ENCODE peak calls at places on chromosomes 6 and 20, in eight cellular contexts. R, M, Q, N, G, K, W and L are unnamed samples.

GRCh38 chr6:45428734-45429133 is 51.0 kb upstream of the SUPT3H start:
- DNase-seq in R (no peak), M (no peak), Q (no peak), N (no peak), G (no peak), K (no peak), W (no peak), L (no peak)

GRCh38 chr6:52993461-52993860 is 1.6 kb downstream of the GSTA4 start:
- DNase-seq in R (no peak), M (no peak), Q (no peak), N (peak; percentile 13), G (no peak), K (peak; percentile 38), W (no peak), L (no peak)

GRCh38 chr20:59031326-59032022 is 661 bp downstream of the ATP5F1E start:
- DNase-seq in R (no peak), M (no peak), Q (no peak), N (peak; percentile 10), G (no peak), K (no peak), W (no peak), L (no peak)

GRCh38 chr20:19947611-19948264 is 69.4 kb upstream of the NAA20 start:
- DNase-seq in R (no peak), M (no peak), Q (peak; percentile 82), N (peak; percentile 76), G (no peak), K (no peak), W (no peak), L (no peak)

GRCh38 chr6:39496951-39497350 is 174.4 kb upstream of the KCNK16 start:
- DNase-seq in R (peak; percentile 48), M (peak; percentile 44), Q (peak; percentile 51), N (peak; percentile 91), G (no peak), K (peak; percentile 81), W (peak; percentile 29), L (no peak)

GRCh38 chr6:9593566-9593965 is 821.3 kb downstream of the TFAP2A start:
- DNase-seq in R (no peak), M (no peak), Q (no peak), N (no peak), G (no peak), K (no peak), W (no peak), L (no peak)

GRCh38 chr6:99187429-99187828 is 162.0 kb downstream of the FAXC start:
- DNase-seq in R (no peak), M (no peak), Q (peak; percentile 2), N (no peak), G (no peak), K (no peak), W (no peak), L (no peak)

GRCh38 chr6:4253604-4254211 is 118.3 kb upstream of the ECI2 start:
- DNase-seq in R (no peak), M (no peak), Q (peak; percentile 54), N (peak; percentile 86), G (no peak), K (peak; percentile 83), W (peak; percentile 51), L (no peak)

GRCh38 chr20:420721-421574 is 12.8 kb downstream of the RBCK1 start:
- DNase-seq in R (peak; percentile 90), M (no peak), Q (no peak), N (no peak), G (peak; percentile 80), K (no peak), W (no peak), L (no peak)

GRCh38 chr6:3697609-3698008 is 53.9 kb downstream of the PXDC1 start:
- DNase-seq in R (no peak), M (no peak), Q (peak; percentile 97), N (peak; percentile 95), G (no peak), K (peak; percentile 94), W (no peak), L (no peak)

GRCh38 chr6:53862517-53863457 is 68.0 kb downstream of the LRRC1 start:
- DNase-seq in R (no peak), M (no peak), Q (peak; percentile 95), N (peak; percentile 51), G (no peak), K (peak; percentile 77), W (no peak), L (no peak)

GRCh38 chr6:152634773-152635172 is 2.4 kb downstream of the SYNE1 start:
- DNase-seq in R (no peak), M (peak; percentile 53), Q (no peak), N (no peak), G (no peak), K (no peak), W (no peak), L (no peak)

GRCh38 chr6:5175195-5175594 is 85.6 kb downstream of the LYRM4 start:
- DNase-seq in R (no peak), M (no peak), Q (no peak), N (no peak), G (no peak), K (no peak), W (no peak), L (peak; percentile 48)

GRCh38 chr6:143504369-143504768 is 7.2 kb downstream of the FUCA2 start:
- DNase-seq in R (no peak), M (no peak), Q (no peak), N (no peak), G (no peak), K (no peak), W (no peak), L (no peak)

GRCh38 chr6:57013501-57013900 is 33.0 kb upstream of the KIAA1586 start:
- DNase-seq in R (no peak), M (no peak), Q (peak; percentile 79), N (peak; percentile 71), G (no peak), K (peak; percentile 81), W (no peak), L (no peak)

GRCh38 chr6:128252293-128253176 is 267.9 kb downstream of the PTPRK start:
- DNase-seq in R (no peak), M (no peak), Q (peak; percentile 41), N (no peak), G (no peak), K (peak; percentile 41), W (no peak), L (no peak)

DNA sequence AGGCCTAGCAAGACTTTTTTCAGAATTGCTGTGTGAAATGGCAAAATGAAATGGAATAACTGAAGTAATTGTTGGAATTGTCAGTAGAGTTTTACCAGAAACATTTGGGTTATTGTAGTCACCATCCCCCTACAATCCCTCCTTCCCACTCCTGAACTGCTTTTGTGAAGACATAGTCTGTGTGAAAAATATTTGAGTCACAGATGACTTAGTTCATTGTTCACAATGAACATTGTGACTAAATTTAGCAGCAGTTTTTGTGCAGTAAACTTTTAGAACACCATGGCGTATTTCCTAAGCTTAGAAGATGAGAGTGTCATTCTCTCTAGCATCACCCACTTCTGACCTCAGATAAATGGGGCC is 11.0 kb downstream of the OTOR start:
- DNase-seq in R (no peak), M (no peak), Q (no peak), N (no peak), G (no peak), K (no peak), W (no peak), L (no peak)
- H3K36me3 ChIP-seq in R (no peaks in the 10 kb centered on the region), M (no peaks in the 10 kb centered on the region), Q (no peaks in the 10 kb centered on the region), N (no peaks in the 10 kb centered on the region), G (no peaks in the 10 kb centered on the region), K (no peaks in the 10 kb centered on the region), W (no peaks in the 10 kb centered on the region), L (no peaks in the 10 kb centered on the region)

DNA sequence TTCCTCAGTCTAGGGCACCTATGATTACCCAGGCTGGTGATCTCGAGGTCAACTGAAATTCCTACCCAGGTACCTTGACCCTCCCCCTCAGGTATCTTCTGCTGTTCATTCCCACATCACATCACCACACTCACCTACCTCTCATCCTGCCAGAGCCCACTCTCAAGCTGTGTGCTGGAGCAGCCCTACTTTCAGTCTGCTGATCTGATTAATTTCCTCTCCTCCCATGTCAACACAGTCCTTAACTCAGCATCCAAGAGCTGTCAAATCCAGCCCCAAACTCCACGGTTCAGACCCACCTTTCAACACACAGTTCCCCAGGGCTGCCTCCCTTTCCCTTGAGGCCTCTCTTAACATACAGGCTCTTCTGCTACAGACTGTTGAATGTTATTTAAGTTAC is 42.4 kb downstream of the EZR start:
- DNase-seq in R (no peak), M (no peak), Q (no peak), N (no peak), G (no peak), K (no peak), W (no peak), L (no peak)
- H3K36me3 ChIP-seq in R (peaks cover 4% of the 10 kb centered on the region), M (peaks cover 98% of the 10 kb centered on the region), Q (peaks cover 45% of the 10 kb centered on the region), N (peaks cover 66% of the 10 kb centered on the region), G (peaks cover 62% of the 10 kb centered on the region), K (no peaks in the 10 kb centered on the region), W (peaks cover 40% of the 10 kb centered on the region), L (peaks cover 28% of the 10 kb centered on the region)

GRCh38 chr20:41447026-41447425 is 80.4 kb upstream of the EMILIN3 start:
- DNase-seq in R (no peak), M (no peak), Q (no peak), N (no peak), G (no peak), K (no peak), W (no peak), L (no peak)
- H3K36me3 ChIP-seq in R (no peaks in the 10 kb centered on the region), M (peaks cover 95% of the 10 kb centered on the region), Q (peaks cover 25% of the 10 kb centered on the region), N (peaks cover 66% of the 10 kb centered on the region), G (peaks cover 89% of the 10 kb centered on the region), K (peaks cover 95% of the 10 kb centered on the region), W (peaks cover 28% of the 10 kb centered on the region), L (peaks cover 26% of the 10 kb centered on the region)

GRCh38 chr6:43613721-43614395 is 15.2 kb downstream of the GTPBP2 start:
- DNase-seq in R (no peak), M (no peak), Q (no peak), N (no peak), G (no peak), K (no peak), W (no peak), L (no peak)

GRCh38 chr6:43614396-43614730 is 14.7 kb downstream of the GTPBP2 start:
- DNase-seq in R (no peak), M (no peak), Q (no peak), N (no peak), G (no peak), K (no peak), W (no peak), L (no peak)

GRCh38 chr6:43621836-43622180 is 7.3 kb downstream of the GTPBP2 start:
- DNase-seq in R (no peak), M (no peak), Q (no peak), N (no peak), G (no peak), K (no peak), W (no peak), L (no peak)

GRCh38 chr6:43621078-43621835 is 7.8 kb downstream of the GTPBP2 start:
- DNase-seq in R (no peak), M (no peak), Q (no peak), N (no peak), G (no peak), K (no peak), W (no peak), L (no peak)

DNA sequence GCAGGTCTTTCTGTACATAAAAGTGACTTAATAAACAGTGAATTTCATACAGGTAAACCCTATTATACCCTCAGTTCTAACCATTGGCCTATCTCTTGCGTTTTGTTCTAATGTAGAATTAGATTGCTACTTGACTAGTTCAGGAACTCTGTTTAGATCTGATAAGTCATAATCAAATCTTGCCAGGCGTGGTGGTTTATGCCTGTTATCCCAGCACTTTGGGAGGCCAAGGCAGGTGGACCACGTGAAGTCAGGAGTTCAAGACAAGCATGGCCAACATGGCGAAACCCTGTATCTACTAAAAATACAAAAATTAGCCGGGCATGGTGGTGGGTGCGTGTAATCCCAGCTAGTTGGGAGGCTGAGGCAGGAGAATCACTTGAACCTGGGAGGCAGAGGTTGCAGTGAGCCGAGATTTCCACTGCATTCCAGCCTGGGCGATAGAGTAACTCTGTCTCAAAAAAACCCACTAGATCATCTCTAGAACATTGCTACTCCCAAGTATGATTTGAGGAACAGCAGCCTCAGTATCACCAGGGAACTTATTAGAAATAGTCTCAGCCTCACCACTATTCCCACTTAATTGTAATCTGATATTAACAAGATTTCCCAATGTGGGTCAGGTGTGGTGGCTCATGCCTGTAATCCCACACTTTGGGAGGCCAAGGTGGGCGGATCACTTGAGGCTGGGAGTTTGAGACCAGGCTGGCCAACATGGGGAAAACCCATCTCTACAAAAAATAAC is 12.2 kb downstream of the GTPBP2 start:
- DNase-seq in R (no peak), M (no peak), Q (no peak), N (no peak), G (no peak), K (no peak), W (no peak), L (no peak)
- H3K36me3 ChIP-seq in R (no peaks in the 10 kb centered on the region), M (peaks cover 76% of the 10 kb centered on the region), Q (peaks cover 48% of the 10 kb centered on the region), N (peaks cover 22% of the 10 kb centered on the region), G (peaks cover 36% of the 10 kb centered on the region), K (peaks cover 58% of the 10 kb centered on the region), W (peaks cover 23% of the 10 kb centered on the region), L (peaks cover 8% of the 10 kb centered on the region)